ENCODE peak calls at places on chromosomes 4 and X, in six cellular contexts. Q is stimulated activated CD4-positive, alpha-beta T cell treated with anti-CD3 and anti-CD28 coated beads, TNF-alpha, amount 100 ng/mL, for 4 hours; W is hippocampal formation; R is iPS DF 6.9; N is heart right ventricle; H is Calu3. O is an unnamed sample.

GRCh38 chr4:41468122-41468521 is 69.8 kb upstream of the LIMCH1 start:
- DNase-seq in Q (no peak), W (no peak), R (no peak), N (no peak), H (no peak), O (no peak)

GRCh38 chrX:32985544-32985943 is 225.8 kb downstream of the DMD start:
- DNase-seq in Q (no peak), W (peak), R (no peak), N (no peak), H (no peak), O (no peak)

GRCh38 chr4:151862766-151863165 is 102.0 kb upstream of the GATB start:
- DNase-seq in Q (no peak), W (no peak), R (no peak), N (no peak), H (no peak), O (no peak)

GRCh38 chr4:10590896-10591295 is 93.7 kb downstream of the CLNK start:
- DNase-seq in Q (no peak), W (no peak), R (no peak), N (no peak), H (no peak), O (no peak)

GRCh38 chr4:185139736-185140135 is 3.3 kb upstream of the SLC25A4 start:
- DNase-seq in Q (no peak), W (no peak), R (no peak), N (no peak), H (no peak), O (no peak)

GRCh38 chr4:80409798-80410197 is 74.3 kb downstream of the CFAP299 start:
- DNase-seq in Q (no peak), W (no peak), R (no peak), N (no peak), H (no peak), O (peak)

GRCh38 chr4:47106561-47106960 is 75.2 kb downstream of the GABRB1 start:
- DNase-seq in Q (no peak), W (no peak), R (no peak), N (no peak), H (no peak), O (no peak)

GRCh38 chrX:23742174-23742692 is 843 bp downstream of the ACOT9 start:
- DNase-seq in Q (no peak), W (no peak), R (no peak), N (peak), H (peak), O (no peak)

GRCh38 chr4:57102050-57102564 is 8.1 kb downstream of the IGFBP7 start:
- DNase-seq in Q (no peak), W (no peak), R (no peak), N (peak), H (no peak), O (peak)

GRCh38 chrX:118271770-118272169 is 74.1 kb upstream of the WDR44 start:
- DNase-seq in Q (no peak), W (no peak), R (no peak), N (no peak), H (no peak), O (no peak)

GRCh38 chrX:123422875-123423274 is 238.8 kb downstream of the GRIA3 start:
- DNase-seq in Q (no peak), W (no peak), R (no peak), N (no peak), H (peak), O (peak)

GRCh38 chr4:160880186-160880585 is 1283.6 kb downstream of the FSTL5 start:
- DNase-seq in Q (no peak), W (no peak), R (no peak), N (no peak), H (no peak), O (no peak)

GRCh38 chr4:146110847-146111485 is 64.6 kb upstream of the LSM6 start:
- DNase-seq in Q (no peak), W (no peak), R (no peak), N (no peak), H (no peak), O (no peak)

GRCh38 chr4:10381146-10381545 is 76.1 kb downstream of the ZNF518B start:
- DNase-seq in Q (no peak), W (no peak), R (no peak), N (no peak), H (no peak), O (no peak)

GRCh38 chr4:56976283-56976877 is 1.0 kb downstream of the NOA1 start:
- DNase-seq in Q (no peak), W (no peak), R (no peak), N (no peak), H (peak), O (no peak)

GRCh38 chrX:8245411-8245810 is 74.3 kb upstream of the VCX2 start:
- DNase-seq in Q (no peak), W (no peak), R (no peak), N (no peak), H (no peak), O (no peak)

GRCh38 chr4:26475716-26476115 is 14.6 kb downstream of the CCKAR start:
- DNase-seq in Q (no peak), W (no peak), R (no peak), N (no peak), H (no peak), O (no peak)

GRCh38 chr4:1211371-1211770 is 37.6 kb downstream of the CTBP1 start:
- DNase-seq in Q (no peak), W (no peak), R (no peak), N (peak), H (no peak), O (peak)

GRCh38 chrX:17521871-17522693 is 147.1 kb downstream of the NHS start:
- DNase-seq in Q (no peak), W (no peak), R (no peak), N (peak), H (peak), O (no peak)

GRCh38 chr4:112939901-112940300 is 109.6 kb upstream of the ANK2 start:
- DNase-seq in Q (no peak), W (no peak), R (no peak), N (no peak), H (no peak), O (no peak)

GRCh38 chr4:73707918-73708577 is 32.3 kb upstream of the CXCL8 start:
- DNase-seq in Q (no peak), W (no peak), R (no peak), N (peak), H (peak), O (no peak)

GRCh38 chrX:71604141-71604540 is 14.2 kb downstream of the CXCR3 start:
- DNase-seq in Q (no peak), W (no peak), R (no peak), N (no peak), H (no peak), O (no peak)

O was measured in sciatic nerve.